ENCODE peak calls at places on chromosomes 16 and 17, in four cellular contexts. R is psoas muscle; N is left colon; Z is stimulated activated effector memory CD8-positive, alpha-beta T cell treated with anti-CD3 and anti-CD28 coated beads, Interleukin-12 subunit alpha, Interleukin-12 subunit beta, amount 100 ng/mL, for 72 hours. Q is an unnamed sample.

GRCh38 chr16:49022351-49022963 is 259.2 kb downstream of the CBLN1 start:
- ATAC-seq in R (no peak), Z (no peak), N (no peak), Q (no peak)

GRCh38 chr17:8887834-8888703 is 20.6 kb upstream of the PIK3R6 start:
- ATAC-seq in N (peak), Z (no peak), R (no peak), Q (no peak)

GRCh38 chr17:933168-934083 is 46.1 kb downstream of the NXN start:
- ATAC-seq in Z (no peak), R (peak), N (no peak), Q (peak)

GRCh38 chr17:63082952-63083351 is 116.9 kb downstream of the TANC2 start:
- ATAC-seq in R (no peak), N (no peak), Z (peak), Q (no peak)

GRCh38 chr16:30434852-30435251 is 5.0 kb upstream of the DCTPP1 start:
- ATAC-seq in N (no peak), Z (peak), R (no peak), Q (no peak)

GRCh38 chr16:27657811-27658210 is 107.9 kb downstream of the KATNIP start:
- ATAC-seq in N (no peak), R (no peak), Z (no peak), Q (no peak)

GRCh38 chr17:32267690-32268205 is 2.1 kb downstream of the RHBDL3 start:
- ATAC-seq in Z (no peak), N (peak), R (no peak), Q (no peak)

GRCh38 chr16:88936008-88936912 is 40.7 kb downstream of the CBFA2T3 start:
- ATAC-seq in Z (peak), N (peak), R (no peak), Q (peak)

GRCh38 chr17:4764612-4765011 is 7.1 kb upstream of the TM4SF5 start:
- ATAC-seq in R (no peak), Z (no peak), N (no peak), Q (peak)

GRCh38 chr17:4845128-4845527 is 12.0 kb downstream of the MINK1 start:
- ATAC-seq in N (no peak), R (no peak), Z (no peak), Q (no peak)

GRCh38 chr17:34015253-34015652 is 239.8 kb upstream of the CCL2 start:
- ATAC-seq in R (no peak), N (no peak), Z (no peak), Q (no peak)

GRCh38 chr17:36926701-36927100 is 10.6 kb upstream of the LHX1 start:
- ATAC-seq in N (no peak), Z (no peak), R (no peak), Q (no peak)

GRCh38 chr17:6502871-6503509 is 53.4 kb downstream of the PITPNM3 start:
- ATAC-seq in R (no peak), Z (peak), N (no peak), Q (no peak)

GRCh38 chr16:66468321-66468965 is 41.3 kb downstream of the BEAN1 start:
- ATAC-seq in Z (no peak), N (no peak), R (no peak), Q (no peak)

GRCh38 chr17:21419299-21420239 is 43.4 kb downstream of the KCNJ12 start:
- ATAC-seq in R (no peak), Z (no peak), N (no peak), Q (no peak)

GRCh38 chr16:13866073-13866472 is 53.9 kb upstream of the ERCC4 start:
- ATAC-seq in N (peak), Z (peak), R (peak), Q (peak)

GRCh38 chr16:29809031-29809747 is 2.8 kb upstream of the PRRT2 start:
- ATAC-seq in R (no peak), N (no peak), Z (no peak), Q (no peak)

GRCh38 chr17:36501351-36501750 is 14.9 kb downstream of the ZNHIT3 start:
- ATAC-seq in N (no peak), Z (no peak), R (no peak), Q (no peak)

GRCh38 chr16:28873543-28874201 is 4.6 kb upstream of the ATP2A1 start:
- ATAC-seq in N (peak), R (peak), Z (peak), Q (no peak)

GRCh38 chr16:22782299-22782698 is 31.7 kb upstream of the HS3ST2 start:
- ATAC-seq in N (no peak), R (no peak), Z (no peak), Q (no peak)

GRCh38 chr16:88467433-88468051 is 14.5 kb downstream of the ZFPM1 start:
- ATAC-seq in N (no peak), R (no peak), Z (no peak), Q (no peak)

GRCh38 chr17:45261577-45262515 is at the start of gene SPATA32:
- ATAC-seq in R (peak), N (peak), Z (peak), Q (peak)

GRCh38 chr17:82577300-82577699 is 57.8 kb downstream of the FOXK2 start:
- ATAC-seq in Z (no peak), R (peak), N (peak), Q (no peak)

GRCh38 chr17:19447085-19447583 is 36.1 kb downstream of the RNF112 start:
- ATAC-seq in R (peak), N (peak), Z (peak), Q (peak)

GRCh38 chr17:39848600-39848999 is 15.5 kb downstream of the IKZF3 start:
- ATAC-seq in Z (no peak), N (no peak), R (no peak), Q (no peak)

Q was measured in gastroesophageal sphincter.